ENCODE peak calls at places on chromosomes 4 and X, in four cellular contexts. R, S, X and O are unnamed samples. For H3K9me3, the result is how much of the 10 kb centered on the place peaks cover.

GRCh38 chrX:116198810-116199209 is 28.3 kb downstream of the AGTR2 start:
- DNase-seq in R (no peak), S (peak), X (no peak), O (no peak)

GRCh38 chrX:97882306-97882705 is 998.6 kb downstream of the RPA4 start:
- DNase-seq in R (no peak), S (no peak), X (no peak), O (no peak)

GRCh38 chr4:19651481-19651880 is 600.2 kb upstream of the SLIT2 start:
- DNase-seq in R (no peak), S (no peak), X (no peak), O (no peak)

GRCh38 chr4:156536661-156537060 is 434.9 kb downstream of the PDGFC start:
- DNase-seq in R (no peak), S (no peak), X (no peak), O (no peak)

GRCh38 chrX:44997282-44997813 is 124.4 kb downstream of the KDM6A start:
- DNase-seq in R (no peak), S (no peak), X (no peak), O (no peak)

GRCh38 chrX:24561121-24561520 is 86.0 kb downstream of the PCYT1B start:
- DNase-seq in R (no peak), S (no peak), X (no peak), O (no peak)

GRCh38 chrX:21528076-21528475 is 130.1 kb downstream of the KLHL34 start:
- DNase-seq in R (no peak), S (no peak), X (no peak), O (no peak)

GRCh38 chr4:183966371-183966770 is 61.3 kb downstream of the STOX2 start:
- DNase-seq in R (no peak), S (no peak), X (no peak), O (no peak)

GRCh38 chrX:15404712-15405111 is 20.5 kb upstream of the VEGFD start:
- DNase-seq in R (no peak), S (no peak), X (no peak), O (no peak)

GRCh38 chrX:28609003-28609402 is 21.8 kb downstream of the IL1RAPL1 start:
- DNase-seq in R (no peak), S (no peak), X (no peak), O (no peak)

GRCh38 chr4:185369729-185370128 is 26.0 kb downstream of the LRP2BP start:
- DNase-seq in R (no peak), S (no peak), X (no peak), O (no peak)

DNA sequence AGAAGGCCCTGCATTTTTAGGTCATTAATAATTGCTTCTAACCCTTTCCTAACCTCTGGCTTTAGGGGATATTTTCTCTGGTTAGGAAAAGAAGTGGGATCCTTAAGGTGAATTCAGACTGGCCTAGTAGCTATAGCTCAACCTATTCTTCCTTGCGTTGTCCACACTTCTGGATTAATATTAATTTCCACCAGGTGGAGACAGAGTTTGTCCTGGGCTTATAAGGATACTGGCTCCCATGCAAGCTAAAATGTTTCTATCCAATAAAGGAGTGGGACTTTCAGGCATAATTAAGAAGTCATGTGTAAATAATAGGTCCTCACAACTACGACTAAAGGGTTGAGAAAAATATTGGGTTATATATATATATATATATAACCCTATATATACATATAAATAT is 860.0 kb upstream of the POU3F4 start:
- DNase-seq in R (no peak), S (no peak), X (no peak), O (no peak)
- TF ChIP-seq SUZ12 in R (no peak), S (no peak), X (no peak), O (no peak)

GRCh38 chr4:8244931-8245460 is 24.6 kb upstream of the HTRA3 start:
- DNase-seq in R (no peak), S (no peak), X (no peak), O (no peak)

GRCh38 chr4:8241895-8242696 is 27.5 kb upstream of the HTRA3 start:
- DNase-seq in R (peak), S (peak), X (no peak), O (peak)

GRCh38 chr4:8245879-8246833 is 23.4 kb upstream of the HTRA3 start:
- DNase-seq in R (no peak), S (no peak), X (no peak), O (no peak)

GRCh38 chr4:8242782-8243556 is 26.6 kb upstream of the HTRA3 start:
- DNase-seq in R (no peak), S (no peak), X (no peak), O (no peak)

DNA sequence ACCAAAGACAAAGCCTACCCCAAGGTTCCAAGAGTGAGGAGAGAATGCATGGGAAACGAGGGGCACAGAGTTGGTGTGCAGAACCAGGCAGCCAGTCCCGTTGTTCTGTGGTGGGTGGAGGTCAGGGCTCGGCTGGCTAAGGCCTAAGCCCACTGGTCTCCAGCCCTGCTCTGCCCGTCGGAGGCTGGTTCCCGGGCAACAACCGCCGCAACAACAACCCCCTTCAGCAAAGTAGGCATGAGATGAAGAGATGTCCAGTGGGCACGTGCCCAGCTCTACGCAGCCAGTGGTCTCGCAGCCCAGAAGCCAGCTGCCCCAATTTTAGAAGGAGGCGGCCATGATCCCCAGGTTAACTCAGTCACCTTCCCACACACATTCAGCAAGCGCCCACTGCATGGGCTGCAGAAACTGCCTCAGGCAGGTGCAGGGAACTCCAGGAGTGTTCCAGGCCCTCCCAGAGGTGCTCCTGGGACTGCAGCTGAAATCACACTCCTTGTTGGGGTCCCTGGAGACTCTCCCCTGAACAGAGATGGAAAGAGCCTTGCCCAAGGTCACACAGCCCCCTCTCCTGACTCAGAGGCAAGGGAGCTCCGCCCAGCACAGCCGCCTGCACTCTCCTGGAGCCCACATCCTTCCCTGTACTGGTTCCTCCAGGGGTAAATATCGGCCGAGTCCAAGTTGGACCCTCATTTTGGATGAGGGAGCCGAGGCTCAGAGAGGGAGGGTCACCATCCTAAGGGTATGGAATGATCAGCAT is 25.4 kb upstream of the HTRA3 start:
- DNase-seq in R (no peak), S (no peak), X (no peak), O (no peak)
- H3K9me3 ChIP-seq in R (under half), S (under half), X (under half), O (under half)

GRCh38 chrX:140765043-140765784 is 55.7 kb downstream of the LINC00632 start:
- DNase-seq in R (no peak), S (no peak), X (no peak), O (no peak)

GRCh38 chrX:140766024-140766611 is 56.6 kb downstream of the LINC00632 start:
- DNase-seq in R (peak), S (peak), X (no peak), O (no peak)

GRCh38 chrX:140762061-140762460 is 52.5 kb downstream of the LINC00632 start:
- DNase-seq in R (peak), S (peak), X (no peak), O (no peak)

GRCh38 chrX:140767646-140768045 is 58.1 kb downstream of the LINC00632 start:
- DNase-seq in R (no peak), S (no peak), X (no peak), O (no peak)

GRCh38 chrX:140764401-140764919 is 54.9 kb downstream of the LINC00632 start:
- DNase-seq in R (peak), S (no peak), X (no peak), O (no peak)
- TF ChIP-seq SUZ12 in R (no peak), S (no peak), X (no peak), O (no peak)

DNA sequence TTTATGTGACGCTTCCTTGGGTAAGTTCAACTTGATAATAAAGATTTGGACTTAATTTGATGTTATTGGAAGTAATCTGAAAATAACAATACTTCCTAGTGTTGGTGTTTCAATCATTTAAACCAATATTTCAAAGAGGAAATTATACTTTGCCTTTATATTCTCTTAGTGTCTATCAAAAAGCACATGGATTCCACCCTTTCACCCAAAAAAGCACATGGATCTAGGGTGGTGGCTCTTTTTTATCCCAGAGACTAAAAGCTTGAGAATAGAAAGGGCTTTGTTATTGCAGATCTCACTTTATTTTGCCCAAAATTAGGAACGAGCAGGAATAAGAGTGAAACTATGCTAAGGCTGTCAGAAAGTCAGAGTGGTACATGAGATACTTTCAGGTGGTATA is 75.1 kb upstream of the RASGEF1B start:
- DNase-seq in R (no peak), S (no peak), X (no peak), O (no peak)
- H3K9me3 ChIP-seq in R (under half), S (under half), X (under half), O (under half)

GRCh38 chrX:19670854-19671620 is 155.7 kb upstream of the MAP3K15 start:
- DNase-seq in R (no peak), S (peak), X (no peak), O (no peak)
- TF ChIP-seq SUZ12 in R (no peak), S (no peak), X (no peak), O (no peak)

GRCh38 chrX:77514177-77514576 is 67.0 kb downstream of the FGF16 start:
- DNase-seq in R (no peak), S (no peak), X (no peak), O (no peak)
- H3K9me3 ChIP-seq in R (under half), S (under half), X (under half), O (under half)